ENCODE peak calls at places on chromosomes 13 and 19, in eight cellular contexts. V is lower leg skin; F is lower lobe of right lung; Q is right lobe of liver; Z is CD4-positive, alpha-beta memory T cell; P is cardiac fibroblast; G is AG09309; L is uterus. K is an unnamed sample.

GRCh38 chr19:50646074-50646807 is 3.0 kb upstream of the C19orf81 start:
- DNase-seq in V (no peak), Z (no peak), P (peak), G (peak), L (no peak), Q (no peak), F (no peak), K (peak)

GRCh38 chr19:383040-383439 is 25.9 kb downstream of the C2CD4C start:
- DNase-seq in Z (no peak), G (no peak), Q (no peak), V (peak), L (no peak), P (no peak), F (no peak), K (no peak)

GRCh38 chr13:44583126-44583525 is 7.0 kb upstream of the TSC22D1 start:
- DNase-seq in P (no peak), Z (no peak), Q (no peak), F (no peak), V (no peak), G (no peak), L (no peak), K (no peak)

GRCh38 chr13:24232474-24232873 is 72.0 kb downstream of the SPATA13 start:
- DNase-seq in V (no peak), G (no peak), Q (no peak), Z (no peak), F (no peak), L (no peak), P (no peak), K (no peak)

GRCh38 chr13:67204731-67205130 is 25.4 kb downstream of the PCDH9 start:
- DNase-seq in Q (no peak), P (peak), G (no peak), F (no peak), L (no peak), Z (no peak), V (no peak), K (peak)

GRCh38 chr13:98521876-98522275 is 55.0 kb downstream of the STK24 start:
- DNase-seq in F (no peak), Z (no peak), L (no peak), G (no peak), P (no peak), Q (no peak), V (no peak), K (no peak)

GRCh38 chr13:36297259-36297599 is 385 bp downstream of the CCDC169 start:
- DNase-seq in Q (no peak), P (peak), V (no peak), F (no peak), Z (no peak), G (no peak), L (no peak), K (peak)

GRCh38 chr13:74074723-74075122 is 59.5 kb downstream of the KLF12 start:
- DNase-seq in Z (no peak), F (no peak), L (no peak), P (peak), G (no peak), V (no peak), Q (no peak), K (peak)

GRCh38 chr19:11435057-11435832 is at the start of the genes ODAD3 and PRKCSH:
- DNase-seq in V (peak), F (peak), Q (peak), L (peak), Z (peak), G (peak), P (peak), K (peak)

GRCh38 chr19:11434703-11435056 is 241 bp downstream of the ODAD3 start:
- DNase-seq in Q (no peak), G (no peak), F (no peak), L (no peak), P (no peak), Z (no peak), V (no peak), K (no peak)

GRCh38 chr19:11435833-11436313 is 438 bp downstream of the PRKCSH start:
- DNase-seq in P (no peak), L (no peak), G (no peak), Q (no peak), F (no peak), Z (no peak), V (no peak), K (no peak)

DNA sequence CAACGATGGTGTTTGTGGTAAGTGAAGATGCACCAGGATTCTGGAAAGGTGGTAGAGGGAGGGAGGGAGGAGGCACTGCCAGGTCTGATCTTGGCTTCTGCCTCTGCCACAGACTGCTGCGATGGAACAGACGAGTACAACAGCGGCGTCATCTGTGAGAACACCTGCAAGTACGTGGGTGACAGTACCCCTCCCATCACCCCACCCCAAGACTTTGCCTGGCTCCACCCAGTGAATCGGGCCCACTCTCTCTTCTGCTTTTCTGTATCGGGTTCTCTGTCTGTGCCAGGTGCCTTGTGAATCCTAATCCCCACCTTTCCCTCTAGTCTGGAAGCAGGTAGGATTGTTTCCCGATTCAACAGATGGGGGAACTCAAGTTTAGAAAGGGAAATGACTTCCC is 2.5 kb downstream of the PRKCSH start:
- DNase-seq in Q (no peak), F (no peak), P (no peak), Z (no peak), V (no peak), L (no peak), G (no peak), K (no peak)
- H3K4me3 ChIP-seq in Q (no peak), F (no peak), P (no peak), Z (no peak), V (no peak), L (no peak), G (no peak), K (no peak)

GRCh38 chr19:2549701-2550191 is 73.8 kb downstream of the GADD45B start:
- DNase-seq in Z (no peak), Q (peak), G (peak), P (peak), V (peak), L (peak), F (peak), K (peak)
- H3K4me3 ChIP-seq in Z (no peak), Q (no peak), G (no peak), P (no peak), V (no peak), L (no peak), F (no peak), K (no peak)

GRCh38 chr19:30227661-30228112 is 144.5 kb upstream of the ZNF536 start:
- DNase-seq in G (no peak), P (peak), V (peak), Q (peak), Z (no peak), F (peak), L (peak), K (peak)

GRCh38 chr19:30224689-30225606 is 147.2 kb upstream of the ZNF536 start:
- DNase-seq in Q (no peak), L (no peak), V (no peak), F (no peak), P (no peak), Z (no peak), G (no peak), K (no peak)

GRCh38 chr19:30225615-30226463 is 146.3 kb upstream of the ZNF536 start:
- DNase-seq in P (no peak), G (no peak), F (no peak), Z (no peak), L (no peak), V (no peak), Q (no peak), K (no peak)

GRCh38 chr19:30227071-30227621 is 145.0 kb upstream of the ZNF536 start:
- DNase-seq in Z (no peak), G (no peak), P (no peak), L (no peak), F (no peak), V (no peak), Q (no peak), K (no peak)

DNA sequence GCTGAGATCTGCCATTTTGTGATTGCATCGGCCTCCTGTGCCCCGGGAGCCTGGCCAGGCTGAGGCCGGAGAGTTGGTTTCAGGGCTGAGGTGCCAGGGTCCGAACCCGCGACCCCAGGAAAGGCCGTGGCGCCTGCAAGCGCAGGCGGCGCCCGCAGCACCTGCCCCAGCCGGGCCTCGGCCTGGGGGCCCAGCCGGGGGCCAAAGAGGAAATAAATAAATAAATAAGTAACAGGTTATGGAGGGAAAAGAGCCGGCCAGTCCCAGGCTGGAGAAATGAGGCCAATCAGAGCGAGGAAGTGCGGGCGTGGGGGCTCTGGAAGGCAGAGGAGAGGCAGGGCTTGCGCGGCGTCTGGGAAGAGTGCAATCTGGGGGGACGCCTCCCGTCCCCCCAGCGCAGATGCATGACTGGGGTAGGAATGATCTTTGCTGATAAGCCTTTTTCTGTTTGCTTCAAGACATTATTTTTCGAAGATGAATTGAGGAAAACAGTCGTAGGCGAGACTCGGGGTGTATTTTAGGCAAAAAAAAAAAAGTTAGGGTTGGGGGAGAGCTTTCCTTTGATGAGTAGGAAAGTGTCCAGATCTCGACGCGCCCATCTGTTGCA is 145.6 kb upstream of the ZNF536 start:
- DNase-seq in G (no peak), P (no peak), V (no peak), L (no peak), Z (no peak), Q (no peak), F (no peak), K (no peak)
- H3K4me3 ChIP-seq in G (peak), P (peak), V (no peak), L (peak), Z (no peak), Q (peak), F (peak), K (no peak)

GRCh38 chr13:71274923-71275593 is 591.9 kb downstream of the DACH1 start:
- DNase-seq in Q (no peak), G (no peak), L (no peak), P (no peak), F (no peak), Z (no peak), V (no peak), K (no peak)
- H3K4me3 ChIP-seq in Q (no peak), G (no peak), L (no peak), P (no peak), F (no peak), Z (no peak), V (no peak), K (no peak)

DNA sequence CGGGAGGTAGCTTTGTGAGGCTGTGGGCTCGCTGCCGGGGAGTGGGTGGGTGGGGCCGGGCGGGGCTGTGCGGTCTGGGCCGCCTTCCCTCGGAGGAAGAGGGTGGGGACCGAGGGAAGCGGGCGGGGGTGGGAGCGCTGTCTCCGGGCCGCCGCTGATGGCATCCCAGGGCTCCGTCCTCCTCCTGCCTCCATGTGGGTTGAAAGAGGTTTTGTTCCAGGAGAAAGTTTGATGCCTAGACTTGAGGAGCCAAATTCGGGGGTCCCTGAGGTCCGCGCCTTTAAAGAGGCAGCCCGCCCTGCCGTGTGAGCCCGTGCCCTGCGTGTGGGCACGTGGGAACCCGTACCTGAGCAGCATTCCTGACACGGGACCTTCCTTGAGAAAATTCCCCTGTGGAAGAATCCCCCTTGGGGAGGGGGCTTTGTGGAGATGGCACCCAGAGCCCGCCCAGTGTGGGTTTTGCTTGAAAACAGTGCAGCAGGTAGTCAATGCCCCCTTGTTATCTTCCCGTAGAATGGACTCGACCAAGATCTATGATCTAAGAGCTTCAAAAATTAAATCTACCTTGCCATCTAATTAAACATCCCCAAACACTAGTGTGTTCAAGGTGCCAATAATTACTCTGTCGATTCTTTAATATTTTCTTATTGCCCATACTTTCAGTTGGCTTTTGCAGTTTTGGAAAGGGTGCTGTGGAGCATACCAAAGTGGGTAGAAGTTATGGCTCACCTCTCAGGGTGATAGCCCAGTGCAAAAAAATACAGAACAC is 107.8 kb downstream of the RXFP2 start:
- DNase-seq in P (peak), F (no peak), Q (no peak), G (no peak), V (no peak), Z (no peak), L (no peak), K (no peak)
- H3K4me3 ChIP-seq in P (peak), F (peak), Q (peak), G (peak), V (peak), Z (peak), L (peak), K (peak)

GRCh38 chr19:14081797-14082674 is 3.5 kb downstream of the C19orf67 start:
- DNase-seq in Z (no peak), P (no peak), V (no peak), L (no peak), G (no peak), F (peak), Q (no peak), K (no peak)

GRCh38 chr19:14082675-14082960 is 3.0 kb downstream of the C19orf67 start:
- DNase-seq in P (no peak), Q (no peak), Z (no peak), F (no peak), L (no peak), G (no peak), V (no peak), K (no peak)

GRCh38 chr19:14088634-14089411 is 1.7 kb downstream of the SAMD1 start:
- DNase-seq in G (no peak), Z (no peak), L (no peak), F (no peak), Q (no peak), P (no peak), V (peak), K (no peak)

GRCh38 chr19:14086098-14086497 is 515 bp upstream of the C19orf67 start:
- DNase-seq in P (no peak), Q (no peak), L (no peak), Z (no peak), V (no peak), G (no peak), F (no peak), K (no peak)

GRCh38 chr19:14085309-14085995 is at the start of gene C19orf67:
- DNase-seq in Z (no peak), F (no peak), L (no peak), V (no peak), P (no peak), Q (no peak), G (no peak), K (no peak)
- H3K4me3 ChIP-seq in Z (no peak), F (no peak), L (no peak), V (no peak), P (no peak), Q (no peak), G (no peak), K (no peak)

GRCh38 chr19:39533791-39534190 is 1.1 kb upstream of the EID2B start:
- DNase-seq in F (no peak), Q (no peak), L (no peak), G (no peak), Z (no peak), V (no peak), P (no peak), K (no peak)

GRCh38 chr19:39531834-39532232 is 819 bp downstream of the EID2B start:
- DNase-seq in V (no peak), G (no peak), F (no peak), Q (no peak), P (peak), Z (no peak), L (no peak), K (peak)

GRCh38 chr19:39532233-39533002 is at the start of gene EID2B:
- DNase-seq in Q (peak), V (peak), F (peak), P (peak), L (peak), G (peak), Z (peak), K (peak)

GRCh38 chr19:39533003-39533512 is 406 bp upstream of the EID2B start:
- DNase-seq in F (no peak), L (no peak), P (no peak), Q (no peak), Z (no peak), G (no peak), V (no peak), K (no peak)
- H3K4me3 ChIP-seq in F (peak), L (peak), P (no peak), Q (peak), Z (peak), G (no peak), V (no peak), K (no peak)

K was measured in fibroblast of the aortic adventitia.